ENCODE peak calls at places on chromosomes 5 and 9, in eight cellular contexts. B, C, V, Z, I, O, Q and M are unnamed samples.

GRCh38 chr5:78598973-78599372 is 49.6 kb downstream of the LHFPL2 start:
- DNase-seq in O (no peak), Z (no peak), C (no peak), B (no peak), I (no peak), V (no peak), Q (no peak), M (no peak)

GRCh38 chr5:76715734-76716455 is at the start of gene F2R:
- DNase-seq in O (peak), I (no peak), C (peak), Q (peak), V (peak), B (peak), Z (peak), M (no peak)

GRCh38 chr9:124267271-124267807 is 9.6 kb downstream of the NEK6 start:
- DNase-seq in B (no peak), Z (peak), O (peak), Q (peak), V (no peak), C (peak), I (peak), M (no peak)

GRCh38 chr5:141841781-141842180 is 36.4 kb downstream of the PCDH1 start:
- DNase-seq in I (peak), Z (peak), V (no peak), C (no peak), B (no peak), O (no peak), Q (peak), M (no peak)

GRCh38 chr9:105280730-105281129 is 36.3 kb downstream of the SLC44A1 start:
- DNase-seq in O (peak), C (peak), B (peak), I (no peak), Z (no peak), V (no peak), Q (no peak), M (no peak)

GRCh38 chr9:70589571-70590263 is 175.3 kb upstream of the KLF9 start:
- DNase-seq in C (peak), I (no peak), O (peak), Z (no peak), V (no peak), Q (no peak), B (no peak), M (no peak)

GRCh38 chr5:165620394-165620793 is 2115.0 kb downstream of the MAT2B start:
- DNase-seq in C (peak), V (no peak), B (no peak), Q (no peak), I (no peak), Z (no peak), O (peak), M (peak)

GRCh38 chr5:35852084-35852734 is 4.5 kb upstream of the IL7R start:
- DNase-seq in Q (no peak), B (no peak), I (no peak), O (peak), C (no peak), V (no peak), Z (no peak), M (no peak)

GRCh38 chr9:79020266-79020665 is 551.5 kb upstream of the TLE4 start:
- DNase-seq in V (no peak), Q (no peak), C (peak), B (no peak), O (no peak), I (no peak), Z (no peak), M (no peak)

GRCh38 chr9:133828338-133828997 is 90.3 kb upstream of the SARDH start:
- DNase-seq in O (no peak), Q (no peak), I (no peak), Z (no peak), B (no peak), V (no peak), C (no peak), M (no peak)

GRCh38 chr5:61924251-61924650 is 381.8 kb upstream of the KIF2A start:
- DNase-seq in C (no peak), B (no peak), Z (no peak), Q (no peak), O (no peak), V (no peak), I (no peak), M (no peak)

GRCh38 chr5:92560698-92561361 is 1020.2 kb downstream of the NR2F1-AS1 start:
- DNase-seq in B (no peak), Q (no peak), C (peak), V (no peak), Z (no peak), I (no peak), O (peak), M (no peak)

GRCh38 chr5:86152988-86153560 is 464.7 kb upstream of the COX7C start:
- DNase-seq in I (no peak), O (no peak), C (no peak), Z (no peak), B (no peak), V (no peak), Q (no peak), M (no peak)

GRCh38 chr9:113343732-113344231 is 3.7 kb upstream of the WDR31 start:
- DNase-seq in I (peak), B (peak), C (peak), O (no peak), Z (peak), Q (peak), V (peak), M (no peak)

GRCh38 chr5:14286574-14287399 is 143.6 kb downstream of the TRIO start:
- DNase-seq in Z (no peak), I (no peak), B (no peak), V (no peak), O (no peak), C (no peak), Q (no peak), M (no peak)

GRCh38 chr5:131521252-131521651 is 113.8 kb downstream of the RAPGEF6 start:
- DNase-seq in O (peak), Q (no peak), B (no peak), Z (no peak), I (no peak), V (no peak), C (peak), M (no peak)

GRCh38 chr5:165209101-165209727 is 1703.8 kb downstream of the MAT2B start:
- DNase-seq in Z (no peak), C (peak), B (peak), I (no peak), Q (no peak), O (peak), V (peak), M (no peak)

GRCh38 chr9:69667306-69667705 is 4.9 kb downstream of the APBA1 start:
- DNase-seq in V (no peak), Z (no peak), Q (no peak), B (no peak), C (peak), O (no peak), I (no peak), M (no peak)

GRCh38 chr5:176633638-176634037 is 3.2 kb downstream of the EIF4E1B start:
- DNase-seq in O (no peak), Q (no peak), C (no peak), Z (no peak), I (no peak), V (no peak), B (no peak), M (no peak)

GRCh38 chr5:58094031-58094430 is 365.9 kb downstream of the PLK2 start:
- DNase-seq in B (no peak), I (no peak), Q (no peak), V (no peak), O (peak), Z (no peak), C (no peak), M (no peak)

DNA sequence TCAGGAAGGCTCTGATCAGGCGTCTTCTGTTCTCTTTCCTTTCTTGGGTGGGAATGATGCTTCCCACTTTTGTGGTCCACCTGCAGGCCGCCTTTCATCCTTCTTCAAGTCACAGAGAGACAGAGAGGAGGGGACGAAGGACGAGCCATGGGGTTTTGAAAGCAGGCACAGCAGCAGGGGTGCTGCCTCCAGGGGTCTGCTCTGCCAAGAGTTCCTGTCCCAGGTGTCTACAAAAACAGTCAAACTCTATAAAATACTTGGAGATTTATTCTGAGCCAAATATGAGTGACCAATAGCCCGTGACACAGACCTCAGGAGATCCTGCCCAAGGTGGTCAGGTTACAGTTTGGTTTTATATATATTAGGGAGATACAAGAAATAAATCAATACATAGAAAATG is 34.5 kb upstream of the LCP2 start:
- DNase-seq in Z (no peak), I (no peak), V (no peak), Q (no peak), C (no peak), B (no peak), O (no peak), M (no peak)
- H3K4me3 ChIP-seq in Z (no peak), I (no peak), V (no peak), Q (no peak), C (no peak), B (no peak), O (no peak), M (no peak)

DNA sequence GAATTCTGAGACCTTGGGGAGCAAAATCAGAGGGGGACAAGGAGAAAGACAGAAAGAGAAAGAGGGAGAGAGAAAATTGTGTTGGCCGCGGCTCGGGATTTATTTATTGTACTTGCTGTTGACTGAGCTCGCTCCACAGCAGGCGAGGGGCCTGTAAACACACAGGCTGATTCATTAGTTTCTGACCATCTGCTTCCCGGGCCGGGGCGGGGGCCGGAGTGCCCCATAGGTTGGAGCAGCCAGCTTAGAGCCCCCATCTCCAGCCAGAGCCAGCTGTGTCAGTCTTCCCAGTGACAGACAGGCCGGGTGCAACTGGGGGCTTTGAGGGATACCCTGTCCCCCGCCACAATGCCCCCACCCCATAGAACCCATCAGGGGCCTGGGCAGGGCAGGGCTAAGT is 30.9 kb downstream of the NTNG2 start:
- DNase-seq in O (peak), Q (no peak), C (no peak), V (no peak), Z (no peak), B (no peak), I (no peak), M (peak)
- H3K27ac ChIP-seq in O (no peak), Q (no peak), C (no peak), V (no peak), Z (no peak), B (no peak), I (no peak), M (no peak)

DNA sequence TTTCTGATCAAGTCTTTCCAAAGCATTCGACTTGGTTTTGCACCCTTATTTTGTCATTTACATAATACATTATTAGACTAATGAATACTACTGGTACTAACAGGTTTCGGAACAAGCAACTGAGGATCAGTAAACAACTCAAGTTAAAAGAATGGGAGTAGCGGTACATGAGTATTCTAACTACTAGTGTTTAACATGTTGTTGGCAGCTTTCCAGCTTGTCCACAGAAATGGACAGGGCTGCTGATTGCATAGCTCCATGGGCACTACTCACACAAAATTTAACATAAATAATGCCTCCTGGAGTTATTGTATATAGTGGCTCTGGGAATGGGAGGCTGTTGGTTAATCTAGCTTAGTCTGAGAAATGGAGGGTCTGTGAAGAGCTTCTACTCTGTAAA is 6.7 kb downstream of the NCBP1 start:
- DNase-seq in Q (no peak), O (peak), I (no peak), B (peak), Z (no peak), V (peak), C (no peak), M (no peak)
- TF ChIP-seq CTCF in Q (no peak), O (no peak), I (no peak), B (no peak), Z (no peak), V (no peak), C (no peak), M (no peak)

DNA sequence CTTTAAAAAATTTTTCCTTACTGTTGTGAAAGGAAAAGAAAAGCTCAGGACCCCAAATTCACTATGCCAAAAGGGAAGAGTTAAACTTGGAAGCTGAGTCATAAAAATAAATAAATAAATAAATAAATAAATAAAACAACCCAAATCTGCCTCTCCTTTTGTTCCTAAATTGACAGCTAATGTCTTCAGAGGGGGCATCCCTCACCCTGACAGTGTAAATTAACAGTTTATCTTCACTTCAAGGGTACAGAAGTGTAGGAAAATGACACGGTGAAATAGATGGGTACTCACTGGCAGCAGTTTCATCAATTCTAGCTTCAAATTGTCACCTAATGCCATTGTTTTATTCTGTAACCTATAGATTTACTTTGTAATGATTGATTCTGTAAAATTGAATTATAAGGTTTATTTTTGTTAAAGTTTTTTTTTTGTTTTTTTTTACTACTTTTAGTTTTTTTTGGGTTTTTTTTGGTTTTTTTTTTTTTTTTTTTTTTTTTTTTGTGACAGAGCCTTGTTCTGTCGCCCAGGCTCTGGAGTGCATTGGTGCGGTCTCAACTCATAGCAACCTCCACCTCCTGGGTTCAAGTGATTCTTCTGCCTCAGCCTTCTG is 18.5 kb upstream of the ANXA1 start:
- DNase-seq in I (no peak), V (no peak), B (no peak), O (no peak), C (no peak), Q (no peak), Z (no peak), M (no peak)
- H3K4me3 ChIP-seq in I (no peak), V (no peak), B (no peak), O (no peak), C (peak), Q (no peak), Z (no peak), M (no peak)

GRCh38 chr5:10762776-10763500 is 1.9 kb upstream of the DAP start:
- DNase-seq in B (no peak), Q (no peak), C (no peak), O (peak), I (no peak), V (no peak), Z (no peak), M (no peak)
- H3K27ac ChIP-seq in B (no peak), Q (peak), C (no peak), O (peak), I (peak), V (no peak), Z (peak), M (peak)

GRCh38 chr5:80407735-80408474 is at the start of gene ZFYVE16:
- DNase-seq in Z (peak), I (peak), B (peak), O (peak), V (peak), Q (peak), C (peak), M (peak)
- TF ChIP-seq CTCF in Z (no peak), I (no peak), B (peak), O (peak), V (peak), Q (peak), C (no peak), M (peak)

GRCh38 chr5:94705427-94705826 is 87.0 kb downstream of the SLF1 start:
- DNase-seq in C (no peak), B (no peak), Z (no peak), I (no peak), O (peak), Q (no peak), V (no peak), M (no peak)

GRCh38 chr5:94694671-94695070 is 76.2 kb downstream of the SLF1 start:
- DNase-seq in O (no peak), Z (no peak), Q (no peak), B (no peak), I (no peak), C (no peak), V (no peak), M (no peak)

GRCh38 chr5:94702729-94703128 is 84.3 kb downstream of the SLF1 start:
- DNase-seq in O (no peak), C (no peak), I (no peak), V (no peak), Z (no peak), Q (no peak), B (no peak), M (no peak)

GRCh38 chr5:94698189-94698588 is 79.7 kb downstream of the SLF1 start:
- DNase-seq in B (no peak), O (no peak), V (no peak), Z (no peak), I (no peak), Q (no peak), C (no peak), M (no peak)

GRCh38 chr5:94700592-94700991 is 82.1 kb downstream of the SLF1 start:
- DNase-seq in C (no peak), O (no peak), V (no peak), Q (no peak), B (no peak), I (no peak), Z (no peak), M (no peak)
- H3K4me3 ChIP-seq in C (no peak), O (no peak), V (no peak), Q (no peak), B (no peak), I (no peak), Z (no peak), M (no peak)

DNA sequence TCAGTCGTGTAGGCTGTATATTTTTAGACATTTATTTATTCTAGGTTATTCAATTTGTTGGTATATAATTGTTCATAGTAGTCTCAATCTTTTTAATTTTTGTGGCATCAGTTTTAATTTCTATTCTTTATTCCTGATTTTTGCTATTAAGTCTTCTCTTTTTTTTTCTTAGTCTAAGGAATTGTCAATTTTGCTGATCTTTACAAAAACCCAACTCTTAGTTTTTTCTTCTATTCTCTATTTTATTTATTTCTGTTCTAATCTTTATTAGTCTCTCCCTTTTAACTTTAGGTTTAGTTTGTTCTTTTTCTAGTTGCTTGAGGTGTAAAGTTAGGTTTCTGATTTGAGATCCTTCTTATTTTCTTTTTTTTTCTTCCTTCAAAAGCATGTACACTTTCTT is 152.5 kb downstream of the FANCC start:
- DNase-seq in C (no peak), V (no peak), I (no peak), Z (no peak), Q (no peak), B (no peak), O (no peak), M (no peak)
- H3K27ac ChIP-seq in C (no peak), V (no peak), I (no peak), Z (no peak), Q (no peak), B (no peak), O (no peak), M (no peak)

DNA sequence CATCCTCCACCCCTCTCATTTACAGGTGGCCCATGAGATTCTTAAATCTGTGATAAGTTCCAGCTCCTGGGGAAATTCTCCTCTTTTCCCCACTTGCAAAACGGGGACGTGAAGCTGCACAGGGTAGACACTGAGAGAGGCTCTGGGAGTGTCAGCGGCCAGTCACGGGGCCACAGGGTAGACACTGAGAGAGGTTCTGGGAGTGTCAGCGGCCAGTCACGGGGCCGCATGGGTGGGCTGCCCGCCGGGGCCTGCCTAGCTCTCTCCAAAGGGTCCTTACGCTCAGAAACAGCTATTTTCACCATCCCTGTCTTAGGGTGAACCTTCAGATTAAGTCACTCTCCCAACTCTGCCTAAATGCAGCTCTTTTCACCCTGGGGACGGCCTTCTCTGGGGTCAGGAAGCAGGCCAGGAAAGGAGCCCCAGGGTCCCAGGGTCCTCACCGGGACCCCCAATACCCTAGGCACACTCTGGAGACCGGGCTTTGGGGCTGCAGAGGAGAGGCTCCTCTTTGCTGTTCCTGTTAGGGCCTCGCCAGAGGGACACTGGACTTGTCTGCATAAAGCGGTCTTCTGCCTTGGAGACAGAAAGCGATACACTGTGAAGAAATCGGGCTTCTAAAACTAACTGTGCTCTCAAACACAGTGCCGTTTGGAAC is 1.5 kb downstream of the FAM78A start:
- DNase-seq in I (no peak), C (no peak), B (no peak), V (no peak), Q (peak), O (no peak), Z (no peak), M (no peak)
- TF ChIP-seq CTCF in I (no peak), C (no peak), B (no peak), V (no peak), Q (no peak), O (no peak), Z (no peak), M (no peak)